ENCODE peak calls at places on chromosomes 7 and 10, in nine cellular contexts. V, A, S, B, Y, D, F, W and L are unnamed samples.

GRCh38 chr10:105950410-105950809 is 1214.1 kb downstream of the SORCS1 start:
- DNase-seq in B (peak), F (no peak), V (no peak), A (peak), S (no peak), D (no peak), W (peak), Y (peak), L (peak)

GRCh38 chr7:46015107-46015868 is 94.2 kb upstream of the IGFBP3 start:
- DNase-seq in V (no peak), Y (peak), W (no peak), F (no peak), D (no peak), A (peak), B (peak), S (no peak), L (no peak)

GRCh38 chr7:129644634-129645230 is 33.2 kb downstream of the NRF1 start:
- DNase-seq in Y (no peak), D (no peak), A (peak), S (peak), B (peak), W (peak), F (no peak), V (no peak), L (no peak)

GRCh38 chr10:79202188-79203013 is 133.6 kb downstream of the ZMIZ1 start:
- DNase-seq in F (peak), W (peak), D (no peak), S (peak), V (no peak), Y (no peak), B (peak), A (peak), L (no peak)

GRCh38 chr10:100654835-100655759 is 90.3 kb upstream of the PAX2 start:
- DNase-seq in B (no peak), W (no peak), S (no peak), F (no peak), Y (no peak), V (no peak), A (peak), D (no peak), L (no peak)

GRCh38 chr10:129531969-129532660 is 65.1 kb downstream of the MGMT start:
- DNase-seq in S (no peak), Y (peak), A (no peak), D (no peak), W (no peak), B (no peak), F (no peak), V (no peak), L (no peak)

GRCh38 chr10:51892965-51893658 is 193.7 kb upstream of the CSTF2T start:
- DNase-seq in A (peak), S (no peak), V (no peak), D (no peak), F (no peak), W (peak), B (peak), Y (no peak), L (no peak)

GRCh38 chr10:17980796-17981195 is 29.1 kb downstream of the SLC39A12 start:
- DNase-seq in F (no peak), D (no peak), A (no peak), W (no peak), B (no peak), Y (no peak), V (no peak), S (no peak), L (no peak)

GRCh38 chr10:3149918-3150317 is 22.7 kb downstream of the PITRM1 start:
- DNase-seq in D (no peak), A (no peak), Y (no peak), F (no peak), S (no peak), V (no peak), W (no peak), B (no peak), L (no peak)

GRCh38 chr10:101214446-101215396 is 14.5 kb downstream of the LBX1 start:
- DNase-seq in B (peak), V (peak), Y (no peak), W (peak), A (peak), F (peak), S (peak), D (peak), L (peak)

GRCh38 chr7:42350801-42351200 is 113.8 kb upstream of the GLI3 start:
- DNase-seq in B (no peak), F (no peak), W (peak), S (no peak), A (no peak), Y (peak), V (no peak), D (no peak), L (no peak)

GRCh38 chr7:154960063-154960790 is 42.7 kb downstream of the PAXIP1 start:
- DNase-seq in S (no peak), Y (no peak), B (peak), A (no peak), W (no peak), F (no peak), V (no peak), D (no peak), L (no peak)

GRCh38 chr10:8048281-8049008 is 6.0 kb upstream of the GATA3 start:
- DNase-seq in F (no peak), S (no peak), W (no peak), D (no peak), Y (no peak), A (no peak), B (no peak), V (no peak), L (no peak)

GRCh38 chr10:49164587-49165188 is 23.5 kb downstream of the TMEM273 start:
- DNase-seq in Y (no peak), V (no peak), W (peak), D (no peak), F (no peak), S (peak), A (peak), B (peak), L (no peak)

GRCh38 chr7:2734761-2735571 is 47.0 kb downstream of the AMZ1 start:
- DNase-seq in V (no peak), F (no peak), B (no peak), Y (no peak), A (no peak), W (no peak), D (no peak), S (no peak), L (no peak)

GRCh38 chr7:155584763-155585531 is 38.6 kb upstream of the CNPY1 start:
- DNase-seq in B (no peak), A (no peak), Y (no peak), S (no peak), W (peak), D (no peak), V (no peak), F (no peak), L (peak)